ENCODE peak calls at places on chromosomes 5 and 9, in five cellular contexts. One of them, this sample, is unnamed.

GRCh38 chr9:21252727-21253547 is 13.1 kb upstream of the IFNA14 start:
- DNase-seq in GF-D8: peak
- DNase-seq in stimulated activated CD4-positive, alpha-beta T cell treated with anti-CD3 and anti-CD28 coated beads, TNF-alpha, amount 100 ng/mL, for 1 hour: no peak
- DNase-seq in fibroblast of the aortic adventitia: peak
- DNase-seq in stimulated activated CD8-positive, alpha-beta memory T cell treated with anti-CD3 and anti-CD28 coated beads, Interleukin-2, amount 100 ng/mL, for 48 hours: no peak
- DNase-seq in this sample: no peak

GRCh38 chr9:78989031-78989658 is 582.6 kb upstream of the TLE4 start:
- DNase-seq in GF-D8: no peak
- DNase-seq in fibroblast of the aortic adventitia: no peak
- DNase-seq in stimulated activated CD8-positive, alpha-beta memory T cell treated with anti-CD3 and anti-CD28 coated beads, Interleukin-2, amount 100 ng/mL, for 48 hours: no peak
- DNase-seq in stimulated activated CD4-positive, alpha-beta T cell treated with anti-CD3 and anti-CD28 coated beads, TNF-alpha, amount 100 ng/mL, for 1 hour: no peak
- DNase-seq in this sample: no peak

GRCh38 chr9:137638680-137639079 is 19.9 kb downstream of the EHMT1 start:
- DNase-seq in stimulated activated CD8-positive, alpha-beta memory T cell treated with anti-CD3 and anti-CD28 coated beads, Interleukin-2, amount 100 ng/mL, for 48 hours: no peak
- DNase-seq in GF-D8: no peak
- DNase-seq in stimulated activated CD4-positive, alpha-beta T cell treated with anti-CD3 and anti-CD28 coated beads, TNF-alpha, amount 100 ng/mL, for 1 hour: no peak
- DNase-seq in fibroblast of the aortic adventitia: no peak
- DNase-seq in this sample: no peak

GRCh38 chr5:79692586-79692985 is 3.0 kb downstream of the CMYA5 start:
- DNase-seq in fibroblast of the aortic adventitia: no peak
- DNase-seq in stimulated activated CD4-positive, alpha-beta T cell treated with anti-CD3 and anti-CD28 coated beads, TNF-alpha, amount 100 ng/mL, for 1 hour: no peak
- DNase-seq in GF-D8: no peak
- DNase-seq in stimulated activated CD8-positive, alpha-beta memory T cell treated with anti-CD3 and anti-CD28 coated beads, Interleukin-2, amount 100 ng/mL, for 48 hours: no peak
- DNase-seq in this sample: no peak

GRCh38 chr5:40437452-40437861 is 242.3 kb upstream of the PTGER4 start:
- DNase-seq in stimulated activated CD4-positive, alpha-beta T cell treated with anti-CD3 and anti-CD28 coated beads, TNF-alpha, amount 100 ng/mL, for 1 hour: no peak
- DNase-seq in fibroblast of the aortic adventitia: peak
- DNase-seq in stimulated activated CD8-positive, alpha-beta memory T cell treated with anti-CD3 and anti-CD28 coated beads, Interleukin-2, amount 100 ng/mL, for 48 hours: no peak
- DNase-seq in GF-D8: no peak
- DNase-seq in this sample: no peak

GRCh38 chr5:179615203-179615602 is 8.3 kb downstream of the HNRNPH1 start:
- DNase-seq in GF-D8: no peak
- DNase-seq in fibroblast of the aortic adventitia: no peak
- DNase-seq in stimulated activated CD4-positive, alpha-beta T cell treated with anti-CD3 and anti-CD28 coated beads, TNF-alpha, amount 100 ng/mL, for 1 hour: no peak
- DNase-seq in stimulated activated CD8-positive, alpha-beta memory T cell treated with anti-CD3 and anti-CD28 coated beads, Interleukin-2, amount 100 ng/mL, for 48 hours: no peak
- DNase-seq in this sample: no peak

GRCh38 chr5:8908055-8908683 is 637.7 kb downstream of the SEMA5A start:
- DNase-seq in stimulated activated CD8-positive, alpha-beta memory T cell treated with anti-CD3 and anti-CD28 coated beads, Interleukin-2, amount 100 ng/mL, for 48 hours: peak
- DNase-seq in fibroblast of the aortic adventitia: peak
- DNase-seq in stimulated activated CD4-positive, alpha-beta T cell treated with anti-CD3 and anti-CD28 coated beads, TNF-alpha, amount 100 ng/mL, for 1 hour: no peak
- DNase-seq in GF-D8: no peak
- DNase-seq in this sample: no peak

GRCh38 chr9:125995706-125996105 is 248.5 kb downstream of the PBX3 start:
- DNase-seq in stimulated activated CD4-positive, alpha-beta T cell treated with anti-CD3 and anti-CD28 coated beads, TNF-alpha, amount 100 ng/mL, for 1 hour: no peak
- DNase-seq in GF-D8: no peak
- DNase-seq in fibroblast of the aortic adventitia: no peak
- DNase-seq in stimulated activated CD8-positive, alpha-beta memory T cell treated with anti-CD3 and anti-CD28 coated beads, Interleukin-2, amount 100 ng/mL, for 48 hours: no peak
- DNase-seq in this sample: no peak

GRCh38 chr5:77272206-77272605 is 61.7 kb downstream of the PDE8B start:
- DNase-seq in stimulated activated CD8-positive, alpha-beta memory T cell treated with anti-CD3 and anti-CD28 coated beads, Interleukin-2, amount 100 ng/mL, for 48 hours: no peak
- DNase-seq in GF-D8: no peak
- DNase-seq in stimulated activated CD4-positive, alpha-beta T cell treated with anti-CD3 and anti-CD28 coated beads, TNF-alpha, amount 100 ng/mL, for 1 hour: no peak
- DNase-seq in fibroblast of the aortic adventitia: no peak
- DNase-seq in this sample: no peak

GRCh38 chr5:79849486-79850315 is 141.4 kb downstream of the MTX3 start:
- DNase-seq in stimulated activated CD8-positive, alpha-beta memory T cell treated with anti-CD3 and anti-CD28 coated beads, Interleukin-2, amount 100 ng/mL, for 48 hours: no peak
- DNase-seq in stimulated activated CD4-positive, alpha-beta T cell treated with anti-CD3 and anti-CD28 coated beads, TNF-alpha, amount 100 ng/mL, for 1 hour: no peak
- DNase-seq in GF-D8: no peak
- DNase-seq in fibroblast of the aortic adventitia: no peak
- DNase-seq in this sample: no peak

GRCh38 chr9:137156567-137157375 is 13.1 kb downstream of the LRRC26 start:
- DNase-seq in stimulated activated CD8-positive, alpha-beta memory T cell treated with anti-CD3 and anti-CD28 coated beads, Interleukin-2, amount 100 ng/mL, for 48 hours: peak
- DNase-seq in GF-D8: no peak
- DNase-seq in stimulated activated CD4-positive, alpha-beta T cell treated with anti-CD3 and anti-CD28 coated beads, TNF-alpha, amount 100 ng/mL, for 1 hour: peak
- DNase-seq in fibroblast of the aortic adventitia: peak
- DNase-seq in this sample: peak

GRCh38 chr5:127723571-127723970 is 20.4 kb downstream of the CCDC192 start:
- DNase-seq in stimulated activated CD4-positive, alpha-beta T cell treated with anti-CD3 and anti-CD28 coated beads, TNF-alpha, amount 100 ng/mL, for 1 hour: no peak
- DNase-seq in stimulated activated CD8-positive, alpha-beta memory T cell treated with anti-CD3 and anti-CD28 coated beads, Interleukin-2, amount 100 ng/mL, for 48 hours: no peak
- DNase-seq in GF-D8: peak
- DNase-seq in fibroblast of the aortic adventitia: peak
- DNase-seq in this sample: no peak

GRCh38 chr5:5344606-5345005 is 77.9 kb upstream of the ICE1 start:
- DNase-seq in stimulated activated CD8-positive, alpha-beta memory T cell treated with anti-CD3 and anti-CD28 coated beads, Interleukin-2, amount 100 ng/mL, for 48 hours: no peak
- DNase-seq in GF-D8: no peak
- DNase-seq in stimulated activated CD4-positive, alpha-beta T cell treated with anti-CD3 and anti-CD28 coated beads, TNF-alpha, amount 100 ng/mL, for 1 hour: no peak
- DNase-seq in fibroblast of the aortic adventitia: no peak
- DNase-seq in this sample: no peak

GRCh38 chr5:37839441-37840035 is 303 bp downstream of the GDNF start:
- DNase-seq in fibroblast of the aortic adventitia: peak
- DNase-seq in GF-D8: no peak
- DNase-seq in stimulated activated CD4-positive, alpha-beta T cell treated with anti-CD3 and anti-CD28 coated beads, TNF-alpha, amount 100 ng/mL, for 1 hour: no peak
- DNase-seq in stimulated activated CD8-positive, alpha-beta memory T cell treated with anti-CD3 and anti-CD28 coated beads, Interleukin-2, amount 100 ng/mL, for 48 hours: no peak
- DNase-seq in this sample: no peak

GRCh38 chr5:38258319-38259061 is at the start of gene EGFLAM:
- DNase-seq in fibroblast of the aortic adventitia: no peak
- DNase-seq in GF-D8: no peak
- DNase-seq in stimulated activated CD4-positive, alpha-beta T cell treated with anti-CD3 and anti-CD28 coated beads, TNF-alpha, amount 100 ng/mL, for 1 hour: no peak
- DNase-seq in stimulated activated CD8-positive, alpha-beta memory T cell treated with anti-CD3 and anti-CD28 coated beads, Interleukin-2, amount 100 ng/mL, for 48 hours: peak
- DNase-seq in this sample: no peak

GRCh38 chr9:99234618-99235017 is 12.5 kb downstream of the SEC61B start:
- DNase-seq in fibroblast of the aortic adventitia: no peak
- DNase-seq in stimulated activated CD8-positive, alpha-beta memory T cell treated with anti-CD3 and anti-CD28 coated beads, Interleukin-2, amount 100 ng/mL, for 48 hours: no peak
- DNase-seq in stimulated activated CD4-positive, alpha-beta T cell treated with anti-CD3 and anti-CD28 coated beads, TNF-alpha, amount 100 ng/mL, for 1 hour: no peak
- DNase-seq in GF-D8: no peak
- DNase-seq in this sample: no peak

GRCh38 chr9:126556560-126557250 is 57.0 kb upstream of the LMX1B start:
- DNase-seq in GF-D8: no peak
- DNase-seq in stimulated activated CD4-positive, alpha-beta T cell treated with anti-CD3 and anti-CD28 coated beads, TNF-alpha, amount 100 ng/mL, for 1 hour: no peak
- DNase-seq in fibroblast of the aortic adventitia: no peak
- DNase-seq in stimulated activated CD8-positive, alpha-beta memory T cell treated with anti-CD3 and anti-CD28 coated beads, Interleukin-2, amount 100 ng/mL, for 48 hours: no peak
- DNase-seq in this sample: no peak

GRCh38 chr5:96051401-96051830 is 89.8 kb upstream of the ELL2 start:
- DNase-seq in stimulated activated CD4-positive, alpha-beta T cell treated with anti-CD3 and anti-CD28 coated beads, TNF-alpha, amount 100 ng/mL, for 1 hour: no peak
- DNase-seq in GF-D8: no peak
- DNase-seq in fibroblast of the aortic adventitia: no peak
- DNase-seq in stimulated activated CD8-positive, alpha-beta memory T cell treated with anti-CD3 and anti-CD28 coated beads, Interleukin-2, amount 100 ng/mL, for 48 hours: no peak
- DNase-seq in this sample: no peak

GRCh38 chr9:116951588-116952433 is 264.7 kb downstream of the TRIM32 start:
- DNase-seq in stimulated activated CD4-positive, alpha-beta T cell treated with anti-CD3 and anti-CD28 coated beads, TNF-alpha, amount 100 ng/mL, for 1 hour: no peak
- DNase-seq in stimulated activated CD8-positive, alpha-beta memory T cell treated with anti-CD3 and anti-CD28 coated beads, Interleukin-2, amount 100 ng/mL, for 48 hours: no peak
- DNase-seq in fibroblast of the aortic adventitia: peak
- DNase-seq in GF-D8: no peak
- DNase-seq in this sample: no peak

GRCh38 chr5:172446336-172447051 is 7.8 kb downstream of the SH3PXD2B start:
- DNase-seq in stimulated activated CD4-positive, alpha-beta T cell treated with anti-CD3 and anti-CD28 coated beads, TNF-alpha, amount 100 ng/mL, for 1 hour: no peak
- DNase-seq in stimulated activated CD8-positive, alpha-beta memory T cell treated with anti-CD3 and anti-CD28 coated beads, Interleukin-2, amount 100 ng/mL, for 48 hours: no peak
- DNase-seq in GF-D8: no peak
- DNase-seq in fibroblast of the aortic adventitia: no peak
- DNase-seq in this sample: no peak

GRCh38 chr9:37426846-37427245 is 4.3 kb downstream of the GRHPR start:
- DNase-seq in fibroblast of the aortic adventitia: no peak
- DNase-seq in stimulated activated CD8-positive, alpha-beta memory T cell treated with anti-CD3 and anti-CD28 coated beads, Interleukin-2, amount 100 ng/mL, for 48 hours: no peak
- DNase-seq in stimulated activated CD4-positive, alpha-beta T cell treated with anti-CD3 and anti-CD28 coated beads, TNF-alpha, amount 100 ng/mL, for 1 hour: no peak
- DNase-seq in GF-D8: no peak
- DNase-seq in this sample: no peak

GRCh38 chr9:130765135-130766030 is 69.7 kb upstream of the ABL1 start:
- DNase-seq in stimulated activated CD4-positive, alpha-beta T cell treated with anti-CD3 and anti-CD28 coated beads, TNF-alpha, amount 100 ng/mL, for 1 hour: no peak
- DNase-seq in fibroblast of the aortic adventitia: no peak
- DNase-seq in GF-D8: no peak
- DNase-seq in stimulated activated CD8-positive, alpha-beta memory T cell treated with anti-CD3 and anti-CD28 coated beads, Interleukin-2, amount 100 ng/mL, for 48 hours: no peak
- DNase-seq in this sample: no peak